ENCODE peak calls at places on chromosomes 5 and 9, in seven cellular contexts. B is HCT116, K is SK-N-SH, S is HepG2, Q is H1, X is GM12878, O is K562. A is an unnamed sample.

GRCh38 chr5:76718381-76718832 is 2.5 kb downstream of the F2R start:
- DNase-seq in B (no peak), K (no peak), S (no peak), Q (no peak), X (no peak), O (no peak), A (no peak)

GRCh38 chr9:107222020-107222522 is 61.0 kb upstream of the RAD23B start:
- DNase-seq in B (no peak), K (no peak), S (peak), Q (no peak), X (no peak), O (no peak), A (no peak)

GRCh38 chr9:110128664-110129329 is 79.2 kb downstream of the C9orf152 start:
- DNase-seq in B (no peak), K (no peak), S (no peak), Q (no peak), X (peak), O (no peak), A (no peak)

GRCh38 chr9:130780865-130781504 is 54.1 kb upstream of the ABL1 start:
- DNase-seq in B (no peak), K (no peak), S (no peak), Q (no peak), X (no peak), O (no peak), A (no peak)

GRCh38 chr5:81852277-81853004 is 101.5 kb upstream of the SSBP2 start:
- DNase-seq in B (peak), K (peak), S (no peak), Q (peak), X (no peak), O (peak), A (no peak)

GRCh38 chr5:14164164-14164720 is 21.1 kb downstream of the TRIO start:
- DNase-seq in B (no peak), K (no peak), S (no peak), Q (no peak), X (no peak), O (no peak), A (no peak)

GRCh38 chr5:181131514-181131913 is 545 bp upstream of the OR2V1 start:
- DNase-seq in B (no peak), K (no peak), S (no peak), Q (no peak), X (no peak), O (no peak), A (no peak)

GRCh38 chr9:112705773-112706427 is 12.0 kb downstream of the INIP start:
- DNase-seq in B (no peak), K (peak), S (peak), Q (no peak), X (no peak), O (no peak), A (peak)

GRCh38 chr5:59182722-59183121 is 599.8 kb downstream of the RAB3C start:
- DNase-seq in B (no peak), K (no peak), S (no peak), Q (no peak), X (no peak), O (no peak), A (peak)

GRCh38 chr9:130689937-130690700 is 3.5 kb upstream of the EXOSC2 start:
- DNase-seq in B (peak), K (peak), S (peak), Q (no peak), X (peak), O (peak), A (no peak)

GRCh38 chr9:2461886-2462285 is 159.7 kb upstream of the VLDLR start:
- DNase-seq in B (no peak), K (no peak), S (no peak), Q (no peak), X (no peak), O (no peak), A (no peak)

GRCh38 chr9:6426117-6426516 is 13.1 kb downstream of the UHRF2 start:
- DNase-seq in B (no peak), K (no peak), S (no peak), Q (no peak), X (no peak), O (no peak), A (no peak)

GRCh38 chr9:13139641-13140171 is 139.8 kb downstream of the MPDZ start:
- DNase-seq in B (no peak), K (no peak), S (peak), Q (no peak), X (no peak), O (no peak), A (peak)

GRCh38 chr9:116587919-116588318 is 99.2 kb upstream of the TRIM32 start:
- DNase-seq in B (no peak), K (no peak), S (no peak), Q (no peak), X (no peak), O (no peak), A (no peak)

GRCh38 chr5:150131461-150131860 is 24.2 kb downstream of the PDGFRB start:
- DNase-seq in B (no peak), K (no peak), S (no peak), Q (no peak), X (no peak), O (no peak), A (no peak)

DNA sequence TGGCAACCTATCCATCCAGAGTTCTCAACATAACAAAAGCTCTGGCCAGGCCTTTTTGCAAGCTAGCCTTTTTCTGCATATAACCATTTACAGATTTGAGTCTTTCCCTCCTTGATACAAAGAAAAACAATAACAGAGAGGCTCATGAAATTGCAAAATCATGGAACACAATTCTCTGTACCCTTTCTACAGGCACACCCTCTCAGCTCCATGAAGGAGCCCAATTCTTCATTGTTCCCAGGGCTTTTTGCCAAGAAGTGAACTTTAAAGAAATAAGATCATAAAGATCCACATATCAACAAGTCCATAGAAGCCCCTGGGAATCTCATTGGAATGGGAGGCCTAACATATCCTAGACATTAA is 124.0 kb upstream of the SLIT3 start:
- DNase-seq in B (no peak), K (no peak), S (no peak), Q (no peak), X (no peak), O (no peak), A (no peak)
- H3K9ac ChIP-seq in B (no peak), K (no peak), S (no peak), Q (no peak), X (no peak), O (no peak), A (no peak)

GRCh38 chr9:113808391-113809191 is 67.5 kb upstream of the ZNF618 start:
- DNase-seq in B (peak), K (no peak), S (no peak), Q (peak), X (no peak), O (no peak), A (no peak)
- TF ChIP-seq YY1 in B (no peak), K (no peak), S (no peak), Q (no peak), X (no peak), O (no peak), A (no peak)

DNA sequence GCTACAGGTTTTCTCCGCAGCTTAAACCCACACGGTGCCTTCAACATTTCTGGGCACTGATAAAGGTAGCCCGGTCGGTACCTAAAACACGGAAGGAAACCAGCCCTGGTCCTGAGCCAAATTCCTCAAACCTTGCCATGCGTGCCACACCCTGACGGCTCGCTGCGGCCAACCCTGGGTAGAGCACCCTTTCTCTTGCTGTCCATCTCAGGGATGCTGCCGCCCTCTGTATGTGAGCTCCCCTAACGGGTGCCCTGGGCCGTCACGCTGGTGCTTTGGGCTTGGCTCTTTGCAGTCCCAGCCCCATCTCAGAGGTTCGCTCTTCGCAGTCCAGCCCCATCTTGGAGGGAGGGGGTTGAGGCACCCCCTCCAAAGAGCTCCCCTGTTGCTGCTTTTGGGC is 43.9 kb downstream of the PNPLA7 start:
- DNase-seq in B (no peak), K (no peak), S (no peak), Q (no peak), X (no peak), O (no peak), A (no peak)
- H3K9ac ChIP-seq in B (no peak), K (no peak), S (no peak), Q (no peak), X (no peak), O (peak), A (no peak)

GRCh38 chr9:111294691-111295451 is 35.2 kb downstream of the OR2K2 start:
- DNase-seq in B (no peak), K (no peak), S (no peak), Q (no peak), X (no peak), O (no peak), A (no peak)
- TF ChIP-seq YY1 in B (no peak), K (no peak), S (no peak), Q (no peak), X (no peak), O (no peak), A (no peak)

DNA sequence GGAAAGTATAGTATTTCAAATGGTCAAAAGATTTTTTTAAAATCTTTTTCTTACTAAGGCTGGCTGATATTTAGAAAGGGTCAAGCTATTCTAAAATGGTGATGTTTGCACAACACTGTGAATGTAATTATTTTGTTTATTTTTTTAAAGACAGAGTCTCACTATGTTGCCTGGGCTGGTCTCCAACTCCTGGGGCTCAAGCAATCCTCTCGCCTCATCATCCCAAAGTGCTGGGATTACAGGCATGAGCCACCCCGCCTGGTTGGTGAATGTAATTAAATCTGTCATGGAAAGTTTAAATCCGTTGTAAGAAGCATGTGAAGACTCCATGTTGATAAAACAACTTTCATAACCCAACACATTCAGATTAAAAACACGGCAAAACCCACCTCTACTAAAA is 2.6 kb downstream of the UBTD2 start:
- DNase-seq in B (no peak), K (no peak), S (no peak), Q (no peak), X (no peak), O (no peak), A (no peak)
- H3K9ac ChIP-seq in B (no peak), K (no peak), S (no peak), Q (no peak), X (no peak), O (no peak), A (peak)

DNA sequence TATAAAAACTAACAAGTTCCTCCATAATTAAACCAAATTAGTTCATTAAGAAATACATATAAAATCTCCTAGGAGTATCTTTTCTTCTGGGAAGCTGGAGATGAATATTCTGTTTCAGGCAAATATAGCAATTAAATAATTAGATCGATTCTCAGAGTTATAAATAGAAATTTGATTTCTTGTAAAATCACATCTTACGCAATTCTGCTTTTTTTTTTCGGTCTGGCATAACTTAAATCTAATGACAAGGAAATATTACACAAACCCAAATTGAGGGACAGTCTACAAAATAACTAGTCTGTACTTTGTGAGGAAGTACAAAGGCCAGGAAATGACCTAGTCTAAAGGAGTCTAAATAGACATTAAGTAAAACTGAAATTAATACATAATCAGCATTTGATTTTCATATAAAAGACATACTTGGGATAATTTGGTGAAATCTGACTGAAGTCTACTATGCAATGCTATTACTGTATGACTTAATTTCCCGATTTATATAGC is 133.3 kb downstream of the KIAA0825 start:
- DNase-seq in B (no peak), K (no peak), S (no peak), Q (no peak), X (no peak), O (no peak), A (no peak)
- TF ChIP-seq YY1 in B (no peak), K (no peak), S (no peak), Q (no peak), X (no peak), O (no peak), A (no peak)

A was measured in NT2/D1.